ENCODE peak calls at places on chromosomes 7 and 10, in four cellular contexts. U, D, F and H are unnamed samples.

GRCh38 chr7:132218876-132219275 is 357.4 kb downstream of the PLXNA4 start:
- DNase-seq in U (no peak), D (no peak), F (peak), H (no peak)

GRCh38 chr10:91251430-91252056 is 31.1 kb downstream of the PCGF5 start:
- DNase-seq in U (peak), D (peak), F (peak), H (peak)

GRCh38 chr7:99109108-99110051 is 34.5 kb downstream of the SMURF1 start:
- DNase-seq in U (no peak), D (no peak), F (peak), H (no peak)

GRCh38 chr7:3003936-3004335 is 39.7 kb downstream of the CARD11 start:
- DNase-seq in U (no peak), D (no peak), F (no peak), H (no peak)

GRCh38 chr7:45576249-45576929 is 2.2 kb downstream of the ADCY1 start:
- DNase-seq in U (no peak), D (no peak), F (no peak), H (no peak)

GRCh38 chr10:103818765-103819374 is 36.5 kb downstream of the SH3PXD2A start:
- DNase-seq in U (no peak), D (no peak), F (peak), H (no peak)

GRCh38 chr10:14889318-14889717 is 10.7 kb downstream of the SUV39H2 start:
- DNase-seq in U (no peak), D (peak), F (no peak), H (peak)

GRCh38 chr7:96737545-96738050 is 28.0 kb upstream of the SEM1 start:
- DNase-seq in U (no peak), D (no peak), F (no peak), H (no peak)

GRCh38 chr7:156617215-156617614 is 23.4 kb upstream of the RNF32 start:
- DNase-seq in U (no peak), D (no peak), F (no peak), H (no peak)

GRCh38 chr10:35565602-35566061 is 39.5 kb upstream of the GJD4 start:
- DNase-seq in U (no peak), D (no peak), F (no peak), H (no peak)

GRCh38 chr7:25815711-25816110 is 336.3 kb upstream of the NFE2L3 start:
- DNase-seq in U (no peak), D (no peak), F (no peak), H (no peak)

GRCh38 chr10:3473271-3473670 is 300.7 kb upstream of the PITRM1 start:
- DNase-seq in U (no peak), D (no peak), F (no peak), H (peak)

GRCh38 chr10:7756360-7756992 is 31.3 kb downstream of the KIN start:
- DNase-seq in U (peak), D (no peak), F (peak), H (peak)

GRCh38 chr10:59350558-59350957 is 11.8 kb downstream of the FAM13C start:
- DNase-seq in U (no peak), D (no peak), F (no peak), H (peak)

GRCh38 chr7:82528577-82529305 is 85.2 kb upstream of the CACNA2D1 start:
- DNase-seq in U (no peak), D (no peak), F (no peak), H (no peak)

DNA sequence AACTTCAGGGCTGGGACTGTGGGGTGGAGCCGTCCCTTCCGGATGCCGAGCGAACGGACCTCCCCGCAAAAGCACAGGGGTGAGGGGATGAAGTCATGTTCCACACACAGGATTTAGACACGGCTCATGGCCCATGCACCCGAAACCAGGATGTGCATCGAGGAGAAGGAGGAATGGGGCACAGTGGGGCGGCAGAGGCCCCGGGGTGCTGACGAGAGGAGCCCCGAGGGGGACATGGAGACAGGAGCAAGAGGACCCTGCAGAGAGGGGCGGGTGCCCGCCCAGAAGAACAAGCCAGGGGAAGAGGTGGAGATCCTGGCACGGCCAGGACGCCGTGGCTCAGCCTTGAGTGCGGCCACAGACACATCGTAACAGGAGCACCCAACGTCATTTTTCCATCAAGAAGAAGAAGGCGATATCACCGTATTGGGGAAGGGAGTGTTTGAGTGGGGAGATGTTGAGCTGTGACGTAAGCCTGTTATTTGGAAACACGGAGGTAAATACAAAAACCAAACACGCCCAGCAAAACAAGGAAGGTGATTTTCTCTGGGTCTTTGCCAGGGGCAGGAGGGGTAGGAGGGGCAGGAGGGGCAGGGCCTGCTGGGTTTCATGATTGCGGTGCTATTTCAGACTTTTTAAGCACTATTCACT is 25.3 kb upstream of the FOXL3 start:
- DNase-seq in U (no peak), D (no peak), F (no peak), H (peak)
- TF ChIP-seq JUND in U (no peak), D (no peak), F (no peak), H (no peak)

DNA sequence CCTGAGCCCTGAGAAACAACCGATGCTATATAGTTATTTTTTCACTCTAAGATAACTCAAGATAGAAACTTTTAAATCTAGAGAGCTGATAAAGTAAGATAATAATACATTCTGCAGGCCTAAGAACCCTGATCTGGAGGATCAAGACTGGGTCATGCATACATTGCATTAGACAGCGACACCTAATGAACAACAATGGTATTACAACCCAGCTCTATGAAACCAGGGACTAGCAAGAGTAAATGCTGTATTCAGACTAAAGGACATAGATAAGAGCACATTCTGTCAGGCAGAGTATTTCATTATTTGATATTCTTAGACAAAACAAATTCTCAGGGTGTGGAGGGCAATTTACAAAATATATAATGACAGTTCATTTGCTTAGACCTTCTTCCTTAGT is 148.6 kb downstream of the GRK5 start:
- DNase-seq in U (peak), D (peak), F (no peak), H (no peak)
- TF ChIP-seq JUND in U (no peak), D (no peak), F (no peak), H (no peak)

GRCh38 chr10:82622478-82622877 is 747.5 kb downstream of the NRG3 start:
- DNase-seq in U (no peak), D (no peak), F (no peak), H (no peak)
- TF ChIP-seq JUND in U (no peak), D (no peak), F (no peak), H (no peak)

GRCh38 chr7:50382455-50382854 is 67.7 kb downstream of the FIGNL1 start:
- DNase-seq in U (no peak), D (no peak), F (no peak), H (no peak)

GRCh38 chr7:50379082-50379481 is 71.1 kb downstream of the FIGNL1 start:
- DNase-seq in U (no peak), D (no peak), F (peak), H (peak)

GRCh38 chr7:50376056-50376455 is 71.5 kb downstream of the IKZF1 start:
- DNase-seq in U (no peak), D (no peak), F (no peak), H (no peak)

GRCh38 chr7:50377356-50377755 is 72.8 kb downstream of the FIGNL1 start:
- DNase-seq in U (no peak), D (no peak), F (no peak), H (no peak)

DNA sequence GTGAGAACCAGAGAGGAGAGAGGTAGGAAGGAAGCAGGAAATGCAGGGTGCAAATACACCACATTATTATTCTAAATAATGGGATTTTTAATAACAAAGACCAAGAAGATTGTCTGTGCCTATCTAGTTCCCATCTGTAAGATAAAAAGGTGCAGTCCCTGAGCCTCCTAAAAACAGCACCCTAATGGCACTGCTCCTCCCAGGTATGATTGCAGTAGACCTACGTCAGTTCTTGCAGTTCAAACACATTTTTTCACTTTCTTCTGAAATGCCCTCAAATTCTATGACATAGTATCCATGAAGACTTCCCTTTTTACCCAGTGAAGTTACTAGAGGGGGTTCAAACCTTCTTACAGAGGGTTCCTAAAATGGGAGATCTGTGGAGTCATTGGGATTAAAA is 70.6 kb downstream of the FIGNL1 start:
- DNase-seq in U (no peak), D (no peak), F (no peak), H (no peak)
- TF ChIP-seq JUND in U (no peak), D (no peak), F (no peak), H (no peak)

GRCh38 chr7:151588982-151589381 is 69.3 kb upstream of the RHEB start:
- DNase-seq in U (no peak), D (no peak), F (no peak), H (no peak)
- TF ChIP-seq JUND in U (no peak), D (no peak), F (no peak), H (no peak)

GRCh38 chr7:112431803-112432202 is 18.5 kb upstream of the IFRD1 start:
- DNase-seq in U (no peak), D (no peak), F (no peak), H (no peak)
- TF ChIP-seq JUND in U (no peak), D (no peak), F (no peak), H (no peak)

GRCh38 chr7:112144284-112145059 is 61.7 kb downstream of the DOCK4 start:
- DNase-seq in U (no peak), D (no peak), F (no peak), H (no peak)
- TF ChIP-seq JUND in U (no peak), D (no peak), F (no peak), H (no peak)